ENCODE peak calls at places on chromosomes 13 and 19, in seven cellular contexts. One of them, this sample, is unnamed.

GRCh38 chr13:33957497-33957905 is 139.6 kb downstream of the RFC3 start:
- DNase-seq in IMR-90: no peak
- DNase-seq in adrenal gland: no peak
- DNase-seq in heart left ventricle: no peak
- DNase-seq in prostate gland: no peak
- DNase-seq in gastrocnemius medialis: no peak
- DNase-seq in HCT116: no peak
- DNase-seq in this sample: no peak

GRCh38 chr13:44514278-44514677 is 61.9 kb downstream of the TSC22D1 start:
- DNase-seq in IMR-90: no peak
- DNase-seq in adrenal gland: no peak
- DNase-seq in heart left ventricle: no peak
- DNase-seq in prostate gland: no peak
- DNase-seq in gastrocnemius medialis: no peak
- DNase-seq in HCT116: no peak
- DNase-seq in this sample: no peak

GRCh38 chr13:94640676-94641075 is 39.0 kb downstream of the GPR180 start:
- DNase-seq in IMR-90: peak; percentile 34
- DNase-seq in adrenal gland: no peak
- DNase-seq in heart left ventricle: no peak
- DNase-seq in prostate gland: no peak
- DNase-seq in gastrocnemius medialis: no peak
- DNase-seq in HCT116: no peak
- DNase-seq in this sample: no peak

GRCh38 chr13:106318941-106319411 is 216.5 kb downstream of the EFNB2 start:
- DNase-seq in IMR-90: peak; percentile 96
- DNase-seq in adrenal gland: no peak
- DNase-seq in heart left ventricle: no peak
- DNase-seq in prostate gland: no peak
- DNase-seq in gastrocnemius medialis: no peak
- DNase-seq in HCT116: peak; percentile 62
- DNase-seq in this sample: no peak

GRCh38 chr13:50592412-50593145 is 250.9 kb downstream of the DLEU7 start:
- DNase-seq in IMR-90: peak; percentile 87
- DNase-seq in adrenal gland: no peak
- DNase-seq in heart left ventricle: no peak
- DNase-seq in prostate gland: no peak
- DNase-seq in gastrocnemius medialis: no peak
- DNase-seq in HCT116: no peak
- DNase-seq in this sample: no peak

GRCh38 chr19:50173144-50173543 is 10.1 kb upstream of the IZUMO2 start:
- DNase-seq in IMR-90: no peak
- DNase-seq in adrenal gland: no peak
- DNase-seq in heart left ventricle: no peak
- DNase-seq in prostate gland: peak; percentile 25
- DNase-seq in gastrocnemius medialis: no peak
- DNase-seq in HCT116: no peak
- DNase-seq in this sample: no peak

GRCh38 chr19:15452111-15453047 is 2.6 kb upstream of the WIZ start:
- DNase-seq in IMR-90: peak; percentile 58
- DNase-seq in adrenal gland: peak; percentile 96
- DNase-seq in heart left ventricle: peak; percentile 89
- DNase-seq in prostate gland: peak; percentile 59
- DNase-seq in gastrocnemius medialis: peak; percentile 86
- DNase-seq in HCT116: peak; percentile 91
- DNase-seq in this sample: peak; percentile 90

GRCh38 chr19:31413353-31413752 is 64.1 kb upstream of the TSHZ3 start:
- DNase-seq in IMR-90: no peak
- DNase-seq in adrenal gland: no peak
- DNase-seq in heart left ventricle: no peak
- DNase-seq in prostate gland: no peak
- DNase-seq in gastrocnemius medialis: no peak
- DNase-seq in HCT116: no peak
- DNase-seq in this sample: no peak

GRCh38 chr13:46321494-46322225 is 65.4 kb downstream of the RUBCNL start:
- DNase-seq in IMR-90: peak; percentile 44
- DNase-seq in adrenal gland: peak; percentile 52
- DNase-seq in heart left ventricle: peak; percentile 23
- DNase-seq in prostate gland: peak; percentile 36
- DNase-seq in gastrocnemius medialis: no peak
- DNase-seq in HCT116: peak; percentile 39
- DNase-seq in this sample: peak; percentile 36

GRCh38 chr13:112545866-112546265 is 42.1 kb downstream of the TUBGCP3 start:
- DNase-seq in IMR-90: peak; percentile 92
- DNase-seq in adrenal gland: peak; percentile 24
- DNase-seq in heart left ventricle: no peak
- DNase-seq in prostate gland: no peak
- DNase-seq in gastrocnemius medialis: no peak
- DNase-seq in HCT116: no peak
- DNase-seq in this sample: no peak

GRCh38 chr13:49560270-49561063 is 24.9 kb downstream of the RCBTB1 start:
- DNase-seq in IMR-90: peak; percentile 79
- DNase-seq in adrenal gland: peak; percentile 33
- DNase-seq in heart left ventricle: no peak
- DNase-seq in prostate gland: peak; percentile 73
- DNase-seq in gastrocnemius medialis: no peak
- DNase-seq in HCT116: no peak
- DNase-seq in this sample: no peak

GRCh38 chr19:7461841-7462629 is 26.8 kb downstream of the PEX11G start:
- DNase-seq in IMR-90: no peak
- DNase-seq in adrenal gland: no peak
- DNase-seq in heart left ventricle: no peak
- DNase-seq in prostate gland: no peak
- DNase-seq in gastrocnemius medialis: no peak
- DNase-seq in HCT116: no peak
- DNase-seq in this sample: no peak

GRCh38 chr13:83121904-83122303 is 760.4 kb downstream of the SLITRK1 start:
- DNase-seq in IMR-90: peak; percentile 36
- DNase-seq in adrenal gland: no peak
- DNase-seq in heart left ventricle: no peak
- DNase-seq in prostate gland: no peak
- DNase-seq in gastrocnemius medialis: no peak
- DNase-seq in HCT116: no peak
- DNase-seq in this sample: no peak

GRCh38 chr13:84844473-84844872 is 954.7 kb downstream of the SLITRK6 start:
- DNase-seq in IMR-90: no peak
- DNase-seq in adrenal gland: no peak
- DNase-seq in heart left ventricle: no peak
- DNase-seq in prostate gland: no peak
- DNase-seq in gastrocnemius medialis: no peak
- DNase-seq in HCT116: peak; percentile 4
- DNase-seq in this sample: no peak

DNA sequence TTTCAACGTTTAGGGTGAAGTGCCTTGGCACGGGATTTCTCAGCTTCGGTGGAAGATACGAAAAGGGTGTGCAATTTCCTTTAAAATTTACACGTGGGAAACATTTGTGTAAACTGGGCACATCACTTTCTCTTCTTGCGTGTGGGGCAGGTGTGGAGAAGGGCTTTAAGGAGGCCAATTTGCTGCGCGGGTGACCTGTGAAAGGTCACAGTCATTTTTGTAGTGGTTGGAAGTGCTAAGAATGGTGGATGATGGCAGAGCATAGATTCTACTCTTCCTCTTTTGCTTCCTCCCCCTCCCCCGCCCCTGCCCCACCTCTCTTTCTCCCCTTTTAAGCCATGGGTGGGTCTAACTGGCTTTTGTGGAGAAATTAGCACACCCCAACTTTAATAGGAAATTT is 7.2 kb downstream of the SLITRK5 start:
- DNase-seq in IMR-90: no peak
- DNase-seq in adrenal gland: no peak
- DNase-seq in heart left ventricle: no peak
- DNase-seq in prostate gland: no peak
- DNase-seq in gastrocnemius medialis: no peak
- DNase-seq in HCT116: no peak
- DNase-seq in this sample: no peak
- TF ChIP-seq POLR2A in IMR-90: no peak
- TF ChIP-seq POLR2A in adrenal gland: no peak
- TF ChIP-seq POLR2A in heart left ventricle: no peak
- TF ChIP-seq POLR2A in prostate gland: no peak
- TF ChIP-seq POLR2A in gastrocnemius medialis: no peak
- TF ChIP-seq POLR2A in HCT116: no peak
- TF ChIP-seq POLR2A in this sample: no peak

DNA sequence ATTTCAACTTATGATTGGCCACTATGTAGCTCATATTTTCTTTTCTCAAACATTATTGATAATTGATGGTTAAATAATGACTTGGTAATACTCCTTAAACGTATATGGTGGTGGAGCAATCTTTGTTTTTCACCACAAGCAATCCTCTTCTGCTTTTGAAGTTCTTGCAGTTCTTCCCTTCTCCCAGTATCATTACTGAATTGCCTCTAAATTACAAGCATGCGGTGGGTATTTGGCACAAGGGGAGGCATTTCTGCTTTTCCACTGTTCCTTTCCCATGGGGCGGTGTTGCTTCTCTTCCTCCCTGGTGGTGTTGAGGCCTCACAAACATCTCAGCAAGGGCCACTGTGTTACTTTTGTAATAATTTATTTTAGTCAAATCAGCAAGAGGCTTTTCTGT is 234.4 kb upstream of the RXFP2 start:
- DNase-seq in IMR-90: no peak
- DNase-seq in adrenal gland: no peak
- DNase-seq in heart left ventricle: no peak
- DNase-seq in prostate gland: no peak
- DNase-seq in gastrocnemius medialis: no peak
- DNase-seq in HCT116: no peak
- DNase-seq in this sample: no peak
- H3K4me1 ChIP-seq in IMR-90: no peaks in the 10 kb centered on the region
- H3K4me1 ChIP-seq in adrenal gland: no peaks in the 10 kb centered on the region
- H3K4me1 ChIP-seq in heart left ventricle: no peaks in the 10 kb centered on the region
- H3K4me1 ChIP-seq in prostate gland: no peaks in the 10 kb centered on the region
- H3K4me1 ChIP-seq in gastrocnemius medialis: no peaks in the 10 kb centered on the region
- H3K4me1 ChIP-seq in HCT116: no peaks in the 10 kb centered on the region
- H3K4me1 ChIP-seq in this sample: no peaks in the 10 kb centered on the region

GRCh38 chr19:57078802-57079201 is 41.0 kb upstream of the USP29 start:
- DNase-seq in IMR-90: no peak
- DNase-seq in adrenal gland: no peak
- DNase-seq in heart left ventricle: no peak
- DNase-seq in prostate gland: no peak
- DNase-seq in gastrocnemius medialis: no peak
- DNase-seq in HCT116: no peak
- DNase-seq in this sample: no peak
- H3K9me3 ChIP-seq in IMR-90: peaks cover 29% of the 10 kb centered on the region
- H3K9me3 ChIP-seq in adrenal gland: no peaks in the 10 kb centered on the region
- H3K9me3 ChIP-seq in heart left ventricle: no peaks in the 10 kb centered on the region
- H3K9me3 ChIP-seq in prostate gland: no peaks in the 10 kb centered on the region
- H3K9me3 ChIP-seq in gastrocnemius medialis: no peaks in the 10 kb centered on the region
- H3K9me3 ChIP-seq in HCT116: peaks cover 13% of the 10 kb centered on the region
- H3K9me3 ChIP-seq in this sample: peaks cover 2% of the 10 kb centered on the region

GRCh38 chr19:35612559-35613321 is at the start of gene HAUS5:
- DNase-seq in IMR-90: peak; percentile 87
- DNase-seq in adrenal gland: peak; percentile 88
- DNase-seq in heart left ventricle: peak; percentile 90
- DNase-seq in prostate gland: peak; percentile 94
- DNase-seq in gastrocnemius medialis: peak; percentile 82
- DNase-seq in HCT116: peak; percentile 92
- DNase-seq in this sample: peak; percentile 96
- TF ChIP-seq POLR2A in IMR-90: no peak
- TF ChIP-seq POLR2A in adrenal gland: peak; percentile 40
- TF ChIP-seq POLR2A in heart left ventricle: no peak
- TF ChIP-seq POLR2A in prostate gland: peak; percentile 63
- TF ChIP-seq POLR2A in gastrocnemius medialis: no peak
- TF ChIP-seq POLR2A in HCT116: no peak
- TF ChIP-seq POLR2A in this sample: no peak

GRCh38 chr13:75197803-75198202 is 284.2 kb downstream of the TBC1D4 start:
- DNase-seq in IMR-90: no peak
- DNase-seq in adrenal gland: no peak
- DNase-seq in heart left ventricle: peak; percentile 15
- DNase-seq in prostate gland: no peak
- DNase-seq in gastrocnemius medialis: no peak
- DNase-seq in HCT116: no peak
- DNase-seq in this sample: no peak

GRCh38 chr13:75194717-75195116 is 287.3 kb downstream of the TBC1D4 start:
- DNase-seq in IMR-90: no peak
- DNase-seq in adrenal gland: no peak
- DNase-seq in heart left ventricle: peak; percentile 20
- DNase-seq in prostate gland: no peak
- DNase-seq in gastrocnemius medialis: no peak
- DNase-seq in HCT116: no peak
- DNase-seq in this sample: no peak

GRCh38 chr13:75195479-75196111 is 286.4 kb downstream of the TBC1D4 start:
- DNase-seq in IMR-90: no peak
- DNase-seq in adrenal gland: no peak
- DNase-seq in heart left ventricle: no peak
- DNase-seq in prostate gland: no peak
- DNase-seq in gastrocnemius medialis: no peak
- DNase-seq in HCT116: no peak
- DNase-seq in this sample: no peak

DNA sequence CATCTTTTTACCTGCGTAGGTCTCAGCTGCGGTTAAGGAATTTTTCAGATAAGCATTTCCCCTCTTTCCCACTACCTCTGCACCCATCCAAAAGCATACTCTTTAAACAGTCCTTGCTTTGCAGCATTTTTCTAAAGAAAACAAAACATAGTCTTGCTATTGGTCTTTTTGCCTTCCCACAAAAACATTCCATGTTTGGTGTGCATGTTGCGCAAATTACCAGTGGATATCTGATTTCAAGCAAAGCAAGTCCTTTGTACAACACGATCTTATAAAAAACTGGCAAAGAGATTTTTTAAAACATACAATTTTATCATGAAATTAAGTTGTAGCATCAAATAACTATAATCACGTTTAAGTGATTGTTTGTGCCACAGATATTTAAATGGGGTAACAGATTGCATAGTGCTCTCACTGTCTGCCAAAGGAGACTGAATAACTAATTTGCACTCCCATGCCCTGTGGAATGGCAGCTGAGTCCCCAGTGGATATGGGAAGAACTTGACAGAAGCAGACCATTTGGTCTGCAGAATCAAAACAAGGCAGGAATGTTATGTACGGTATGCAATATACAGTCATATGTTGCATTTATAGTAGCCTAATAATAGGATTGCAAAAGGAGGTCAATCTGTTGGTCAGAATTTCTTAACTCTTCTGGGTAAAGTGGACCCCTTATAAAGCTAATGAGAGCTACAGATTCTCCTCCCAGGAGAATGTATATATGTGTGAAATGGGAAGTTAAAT is 285.7 kb downstream of the TBC1D4 start:
- DNase-seq in IMR-90: peak; percentile 8
- DNase-seq in adrenal gland: no peak
- DNase-seq in heart left ventricle: no peak
- DNase-seq in prostate gland: no peak
- DNase-seq in gastrocnemius medialis: no peak
- DNase-seq in HCT116: no peak
- DNase-seq in this sample: no peak
- H3K4me1 ChIP-seq in IMR-90: peaks cover 3% of the 10 kb centered on the region
- H3K4me1 ChIP-seq in adrenal gland: no peaks in the 10 kb centered on the region
- H3K4me1 ChIP-seq in heart left ventricle: peaks cover 42% of the 10 kb centered on the region
- H3K4me1 ChIP-seq in prostate gland: no peaks in the 10 kb centered on the region
- H3K4me1 ChIP-seq in gastrocnemius medialis: peaks cover 24% of the 10 kb centered on the region
- H3K4me1 ChIP-seq in HCT116: no peaks in the 10 kb centered on the region
- H3K4me1 ChIP-seq in this sample: no peaks in the 10 kb centered on the region

DNA sequence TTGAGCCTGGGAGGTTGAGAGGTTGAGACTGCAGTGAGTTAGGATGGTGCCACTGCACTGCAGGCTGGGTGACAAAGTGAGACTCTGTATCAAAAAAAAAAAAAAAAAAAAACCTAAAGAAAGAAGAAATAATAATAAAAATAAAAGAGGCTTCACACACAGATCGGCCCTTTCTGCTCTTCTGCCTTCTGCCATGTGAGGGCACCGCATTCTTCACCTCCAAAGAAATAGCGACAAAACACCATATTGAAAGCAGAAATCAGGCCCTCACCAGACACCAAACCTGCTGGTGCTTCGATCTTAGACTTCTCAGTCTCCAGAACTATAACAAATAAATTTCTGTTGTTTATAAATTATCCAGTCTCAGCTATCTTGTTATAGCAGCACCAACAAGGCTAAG is 3.0 kb downstream of the ZNF649 start:
- DNase-seq in IMR-90: no peak
- DNase-seq in adrenal gland: no peak
- DNase-seq in heart left ventricle: no peak
- DNase-seq in prostate gland: no peak
- DNase-seq in gastrocnemius medialis: no peak
- DNase-seq in HCT116: no peak
- DNase-seq in this sample: no peak
- H3K9me3 ChIP-seq in IMR-90: peaks cover 12% of the 10 kb centered on the region
- H3K9me3 ChIP-seq in adrenal gland: peaks cover 9% of the 10 kb centered on the region
- H3K9me3 ChIP-seq in heart left ventricle: no peaks in the 10 kb centered on the region
- H3K9me3 ChIP-seq in prostate gland: no peaks in the 10 kb centered on the region
- H3K9me3 ChIP-seq in gastrocnemius medialis: peaks cover under 1% of the 10 kb centered on the region
- H3K9me3 ChIP-seq in HCT116: peaks cover 18% of the 10 kb centered on the region
- H3K9me3 ChIP-seq in this sample: peaks cover 47% of the 10 kb centered on the region